ENCODE peak calls at places on chromosomes 6 and 20, in eight cellular contexts. One of them, this sample, is unnamed.

GRCh38 chr6:151097207-151097606 is 142.6 kb upstream of the AKAP12 start:
- DNase-seq in aorta: no peak
- DNase-seq in CD8-positive, alpha-beta memory T cell: no peak
- DNase-seq in ovary: no peak
- DNase-seq in neural crest cell: no peak
- DNase-seq in iris pigment epithelial cell: no peak
- DNase-seq in midbrain: no peak
- DNase-seq in Jurkat, Clone E6-1: no peak
- DNase-seq in this sample: no peak

GRCh38 chr6:83431545-83432165 is 804 bp upstream of the ME1 start:
- DNase-seq in aorta: no peak
- DNase-seq in CD8-positive, alpha-beta memory T cell: no peak
- DNase-seq in ovary: no peak
- DNase-seq in neural crest cell: no peak
- DNase-seq in iris pigment epithelial cell: no peak
- DNase-seq in midbrain: no peak
- DNase-seq in Jurkat, Clone E6-1: no peak
- DNase-seq in this sample: no peak

GRCh38 chr20:56993020-56993419 is 273.4 kb downstream of the BMP7 start:
- DNase-seq in aorta: no peak
- DNase-seq in CD8-positive, alpha-beta memory T cell: no peak
- DNase-seq in ovary: no peak
- DNase-seq in neural crest cell: no peak
- DNase-seq in iris pigment epithelial cell: no peak
- DNase-seq in midbrain: no peak
- DNase-seq in Jurkat, Clone E6-1: no peak
- DNase-seq in this sample: no peak

GRCh38 chr20:1466211-1467081 is at the start of gene NSFL1C:
- DNase-seq in aorta: peak; percentile 98
- DNase-seq in CD8-positive, alpha-beta memory T cell: peak; percentile 97
- DNase-seq in ovary: peak; percentile 97
- DNase-seq in neural crest cell: peak; percentile 97
- DNase-seq in iris pigment epithelial cell: peak; percentile 95
- DNase-seq in midbrain: peak; percentile 93
- DNase-seq in Jurkat, Clone E6-1: peak; percentile 88
- DNase-seq in this sample: peak; percentile 89

GRCh38 chr6:141541766-141542324 is 590.9 kb upstream of the GJE1 start:
- DNase-seq in aorta: no peak
- DNase-seq in CD8-positive, alpha-beta memory T cell: no peak
- DNase-seq in ovary: no peak
- DNase-seq in neural crest cell: no peak
- DNase-seq in iris pigment epithelial cell: peak; percentile 46
- DNase-seq in midbrain: no peak
- DNase-seq in Jurkat, Clone E6-1: no peak
- DNase-seq in this sample: no peak

GRCh38 chr20:10654630-10655029 is 19.2 kb downstream of the JAG1 start:
- DNase-seq in aorta: no peak
- DNase-seq in CD8-positive, alpha-beta memory T cell: no peak
- DNase-seq in ovary: no peak
- DNase-seq in neural crest cell: no peak
- DNase-seq in iris pigment epithelial cell: no peak
- DNase-seq in midbrain: no peak
- DNase-seq in Jurkat, Clone E6-1: no peak
- DNase-seq in this sample: no peak

GRCh38 chr20:56949318-56949717 is 317.1 kb downstream of the BMP7 start:
- DNase-seq in aorta: no peak
- DNase-seq in CD8-positive, alpha-beta memory T cell: no peak
- DNase-seq in ovary: no peak
- DNase-seq in neural crest cell: no peak
- DNase-seq in iris pigment epithelial cell: no peak
- DNase-seq in midbrain: no peak
- DNase-seq in Jurkat, Clone E6-1: peak; percentile 33
- DNase-seq in this sample: no peak

GRCh38 chr6:30685977-30686907 is at the start of gene PPP1R18:
- DNase-seq in aorta: peak; percentile 95
- DNase-seq in CD8-positive, alpha-beta memory T cell: peak; percentile 80
- DNase-seq in ovary: peak; percentile 84
- DNase-seq in neural crest cell: no peak
- DNase-seq in iris pigment epithelial cell: peak; percentile 65
- DNase-seq in midbrain: peak; percentile 32
- DNase-seq in Jurkat, Clone E6-1: no peak
- DNase-seq in this sample: no peak

GRCh38 chr6:135066397-135066796 is 11.8 kb upstream of the HBS1L start:
- DNase-seq in aorta: no peak
- DNase-seq in CD8-positive, alpha-beta memory T cell: no peak
- DNase-seq in ovary: no peak
- DNase-seq in neural crest cell: no peak
- DNase-seq in iris pigment epithelial cell: peak; percentile 53
- DNase-seq in midbrain: no peak
- DNase-seq in Jurkat, Clone E6-1: no peak
- DNase-seq in this sample: no peak

GRCh38 chr6:39599996-39600395 is 125.2 kb downstream of the KIF6 start:
- DNase-seq in aorta: no peak
- DNase-seq in CD8-positive, alpha-beta memory T cell: no peak
- DNase-seq in ovary: no peak
- DNase-seq in neural crest cell: no peak
- DNase-seq in iris pigment epithelial cell: no peak
- DNase-seq in midbrain: no peak
- DNase-seq in Jurkat, Clone E6-1: no peak
- DNase-seq in this sample: no peak

This sample was measured in iPS DF 6.9.